ENCODE peak calls at places on chromosomes 6 and 20, in nine cellular contexts. F, W, T, S, M, O, K, I and Z are unnamed samples.

GRCh38 chr20:50608750-50609104 is 82.6 kb downstream of the RIPOR3 start:
- DNase-seq in F (no peak), W (no peak), T (no peak), S (no peak), M (no peak), O (no peak), K (no peak), I (no peak), Z (no peak)

GRCh38 chr20:15831201-15831600 is 742.0 kb downstream of the KIF16B start:
- DNase-seq in F (no peak), W (no peak), T (no peak), S (no peak), M (no peak), O (no peak), K (no peak), I (no peak), Z (no peak)

GRCh38 chr20:50354690-50355592 is 155.2 kb upstream of the PTPN1 start:
- DNase-seq in F (no peak), W (no peak), T (no peak), S (no peak), M (no peak), O (no peak), K (no peak), I (no peak), Z (no peak)

GRCh38 chr6:71822626-71823025 is 63.7 kb upstream of the RIMS1 start:
- DNase-seq in F (no peak), W (no peak), T (no peak), S (no peak), M (no peak), O (no peak), K (no peak), I (no peak), Z (no peak)

GRCh38 chr6:16698163-16698533 is 63.1 kb downstream of the ATXN1 start:
- DNase-seq in F (no peak), W (no peak), T (no peak), S (peak), M (peak), O (no peak), K (no peak), I (no peak), Z (no peak)

GRCh38 chr6:52557389-52558265 is 19.2 kb downstream of the TRAM2 start:
- DNase-seq in F (no peak), W (no peak), T (no peak), S (no peak), M (no peak), O (no peak), K (no peak), I (no peak), Z (no peak)

GRCh38 chr6:144321839-144322591 is 36.9 kb downstream of the UTRN start:
- DNase-seq in F (no peak), W (no peak), T (no peak), S (no peak), M (no peak), O (no peak), K (no peak), I (no peak), Z (no peak)

GRCh38 chr6:125598422-125598821 is 151.0 kb upstream of the HEY2 start:
- DNase-seq in F (no peak), W (peak), T (no peak), S (peak), M (no peak), O (no peak), K (peak), I (peak), Z (no peak)

GRCh38 chr20:41046716-41047115 is 18.1 kb downstream of the TOP1 start:
- DNase-seq in F (no peak), W (no peak), T (no peak), S (no peak), M (no peak), O (no peak), K (no peak), I (no peak), Z (no peak)

GRCh38 chr6:31246051-31246495 is 25.8 kb downstream of the HLA-C start:
- DNase-seq in F (no peak), W (no peak), T (no peak), S (no peak), M (no peak), O (no peak), K (no peak), I (no peak), Z (no peak)

GRCh38 chr20:43774754-43775153 is 48.0 kb upstream of the GTSF1L start:
- DNase-seq in F (no peak), W (no peak), T (no peak), S (no peak), M (no peak), O (no peak), K (no peak), I (no peak), Z (no peak)

GRCh38 chr6:36691011-36691410 is 6.6 kb upstream of the RAB44 start:
- DNase-seq in F (no peak), W (no peak), T (no peak), S (no peak), M (no peak), O (no peak), K (no peak), I (no peak), Z (no peak)

GRCh38 chr6:11822346-11822745 is 43.7 kb upstream of the ADTRP start:
- DNase-seq in F (no peak), W (no peak), T (no peak), S (no peak), M (no peak), O (no peak), K (no peak), I (no peak), Z (peak)

GRCh38 chr6:109482913-109483743 is at the start of gene ZBTB24:
- DNase-seq in F (peak), W (peak), T (peak), S (peak), M (peak), O (peak), K (peak), I (peak), Z (peak)

GRCh38 chr6:22041797-22042489 is 254.9 kb downstream of the PRL start:
- DNase-seq in F (no peak), W (no peak), T (no peak), S (no peak), M (no peak), O (no peak), K (no peak), I (no peak), Z (no peak)

GRCh38 chr20:43987018-43987417 is 72.4 kb downstream of the TOX2 start:
- DNase-seq in F (no peak), W (no peak), T (no peak), S (no peak), M (no peak), O (no peak), K (no peak), I (no peak), Z (no peak)

GRCh38 chr6:6758915-6759654 is 170.6 kb downstream of the LY86 start:
- DNase-seq in F (no peak), W (peak), T (no peak), S (peak), M (peak), O (peak), K (no peak), I (peak), Z (no peak)

GRCh38 chr6:14059791-14060436 is 57.7 kb upstream of the CD83 start:
- DNase-seq in F (no peak), W (peak), T (no peak), S (no peak), M (no peak), O (peak), K (peak), I (peak), Z (no peak)